ENCODE peak calls at places on chromosomes 7 and 10, in five cellular contexts. K is HCT116, C is endothelial cell of umbilical vein, M is adipocyte, D is astrocyte. J is an unnamed sample. For H3K4me1, the result is how much of the 10 kb centered on the place peaks cover.

GRCh38 chr10:119031496-119032059 is 2.1 kb downstream of the NANOS1 start:
- DNase-seq in M (no peak), K (no peak), D (no peak), C (no peak), J (no peak)

GRCh38 chr10:124646483-124647352 is 97.5 kb downstream of the FAM53B start:
- DNase-seq in K (no peak), C (peak), M (no peak), D (peak), J (no peak)

GRCh38 chr10:48442090-48442808 is 135.8 kb downstream of the MAPK8 start:
- DNase-seq in C (no peak), D (no peak), K (no peak), M (no peak), J (no peak)

GRCh38 chr10:133061296-133062038 is 26.3 kb upstream of the ADGRA1 start:
- DNase-seq in D (no peak), K (no peak), C (no peak), M (no peak), J (no peak)

GRCh38 chr7:101378808-101379207 is 16.1 kb downstream of the COL26A1 start:
- DNase-seq in M (peak), C (no peak), K (no peak), D (no peak), J (no peak)

GRCh38 chr7:48718731-48719387 is 205.5 kb upstream of the CDC14C start:
- DNase-seq in K (no peak), M (no peak), D (no peak), C (no peak), J (no peak)

GRCh38 chr10:124827474-124827873 is 25.9 kb downstream of the ABRAXAS2 start:
- DNase-seq in M (peak), C (peak), K (no peak), D (no peak), J (peak)

GRCh38 chr10:116708877-116709276 is 33.5 kb downstream of the HSPA12A start:
- DNase-seq in D (no peak), K (no peak), C (no peak), M (no peak), J (no peak)

GRCh38 chr10:80454526-80455460 is 683 bp downstream of the TSPAN14 start:
- DNase-seq in M (peak), D (no peak), C (peak), K (no peak), J (peak)

GRCh38 chr7:6015917-6016652 is 7.0 kb downstream of the AIMP2 start:
- DNase-seq in K (no peak), M (peak), D (peak), C (no peak), J (peak)

GRCh38 chr7:5827755-5828154 is 46.3 kb upstream of the RNF216 start:
- DNase-seq in C (peak), K (peak), M (peak), D (no peak), J (peak)

GRCh38 chr7:7418997-7419396 is 116.7 kb downstream of the COL28A1 start:
- DNase-seq in D (no peak), M (no peak), K (no peak), C (no peak), J (no peak)

GRCh38 chr10:127872011-127872741 is 20.6 kb downstream of the CLRN3 start:
- DNase-seq in M (no peak), K (no peak), D (peak), C (no peak), J (no peak)

GRCh38 chr10:6148908-6149307 is 53.8 kb upstream of the PFKFB3 start:
- DNase-seq in D (no peak), K (no peak), M (no peak), C (no peak), J (no peak)

GRCh38 chr10:5625992-5626777 is 40.2 kb downstream of the ASB13 start:
- DNase-seq in K (no peak), C (no peak), M (no peak), D (no peak), J (no peak)

GRCh38 chr10:6364283-6364682 is 161.6 kb downstream of the PFKFB3 start:
- DNase-seq in M (no peak), C (no peak), K (no peak), D (no peak), J (no peak)

GRCh38 chr10:34343764-34344163 is 471.3 kb downstream of the PARD3 start:
- DNase-seq in D (peak), K (no peak), C (peak), M (peak), J (no peak)

GRCh38 chr7:87100326-87100725 is 40.9 kb upstream of the ELAPOR2 start:
- DNase-seq in C (no peak), D (no peak), K (no peak), M (no peak), J (no peak)

GRCh38 chr7:33873981-33874750 is 31.2 kb upstream of the BMPER start:
- DNase-seq in C (no peak), D (peak), K (no peak), M (peak), J (no peak)

GRCh38 chr7:3301831-3302618 is 973 bp downstream of the SDK1 start:
- DNase-seq in K (no peak), D (peak), C (peak), M (peak), J (no peak)

GRCh38 chr10:71262027-71262426 is 49.7 kb downstream of the UNC5B start:
- DNase-seq in M (no peak), D (no peak), K (no peak), C (no peak), J (no peak)

GRCh38 chr10:48604408-48605263 is at the start of gene ARHGAP22:
- DNase-seq in D (no peak), C (peak), K (no peak), M (peak), J (peak)

GRCh38 chr10:71073451-71074175 is 138.8 kb upstream of the UNC5B start:
- DNase-seq in C (no peak), M (no peak), D (no peak), K (no peak), J (no peak)

GRCh38 chr10:89466599-89467035 is 52.2 kb downstream of the IFIT5 start:
- DNase-seq in K (peak), M (peak), C (peak), D (peak), J (peak)

GRCh38 chr10:48523820-48524758 is 80.8 kb downstream of the ARHGAP22 start:
- DNase-seq in M (peak), D (no peak), C (no peak), K (no peak), J (no peak)

GRCh38 chr10:110115784-110116520 is 91.5 kb upstream of the MXI1 start:
- DNase-seq in C (no peak), D (no peak), K (no peak), M (no peak), J (no peak)

GRCh38 chr10:43940898-43941777 is 292.5 kb upstream of the ZNF32 start:
- DNase-seq in M (no peak), D (no peak), K (no peak), C (no peak), J (peak)

GRCh38 chr10:21413268-21413667 is 112.2 kb downstream of the SKIDA1 start:
- DNase-seq in D (no peak), M (no peak), K (no peak), C (peak), J (no peak)

GRCh38 chr7:66265566-66265965 is 60.4 kb downstream of the TPST1 start:
- DNase-seq in C (peak), M (peak), D (no peak), K (no peak), J (peak)

GRCh38 chr7:7850150-7850549 is 118.4 kb upstream of the GLCCI1 start:
- DNase-seq in M (no peak), K (no peak), C (no peak), D (no peak), J (no peak)

GRCh38 chr7:45102785-45103712 is 8.4 kb downstream of the TBRG4 start:
- DNase-seq in M (no peak), K (no peak), C (no peak), D (no peak), J (no peak)

GRCh38 chr7:40544932-40545331 is 410.1 kb downstream of the SUGCT start:
- DNase-seq in M (no peak), C (no peak), K (no peak), D (peak), J (no peak)

GRCh38 chr10:6195891-6196290 is 6.8 kb upstream of the PFKFB3 start:
- DNase-seq in D (no peak), C (peak), K (no peak), M (no peak), J (no peak)

GRCh38 chr10:70779685-70780369 is 5.3 kb downstream of the TBATA start:
- DNase-seq in D (no peak), K (no peak), C (no peak), M (no peak), J (peak)

GRCh38 chr7:157676001-157676400 is 339.2 kb downstream of the DNAJB6 start:
- DNase-seq in K (no peak), M (no peak), C (no peak), D (no peak), J (no peak)

GRCh38 chr7:129684777-129685176 is 73.3 kb downstream of the NRF1 start:
- DNase-seq in M (no peak), C (peak), K (no peak), D (no peak), J (no peak)
- H3K9ac ChIP-seq in M (no peak), C (no peak), K (no peak), D (no peak), J (no peak)

DNA sequence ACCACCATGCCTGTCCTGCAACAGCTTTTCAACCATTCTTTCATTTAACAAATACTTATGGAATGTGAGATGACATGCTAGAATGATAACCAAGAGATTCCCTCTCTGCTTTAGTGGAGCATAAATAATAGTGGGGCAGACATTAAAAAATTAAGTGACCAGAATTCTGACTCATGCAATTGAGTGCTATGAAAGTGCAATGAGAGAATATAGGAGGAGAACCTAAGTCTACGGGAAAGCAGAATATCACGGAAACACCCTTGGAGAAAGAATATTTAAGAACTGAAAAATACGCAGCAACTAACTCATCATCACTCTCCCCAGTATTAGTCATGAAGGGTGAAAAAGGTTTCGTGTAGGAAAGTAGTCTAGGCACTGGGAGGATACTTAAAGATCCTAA is 7.1 kb downstream of the KIF5B start:
- DNase-seq in C (no peak), K (no peak), M (peak), D (peak), J (no peak)
- H3K4me1 ChIP-seq in C (under half), K (under half), M (half or more), D (under half), J (under half)

DNA sequence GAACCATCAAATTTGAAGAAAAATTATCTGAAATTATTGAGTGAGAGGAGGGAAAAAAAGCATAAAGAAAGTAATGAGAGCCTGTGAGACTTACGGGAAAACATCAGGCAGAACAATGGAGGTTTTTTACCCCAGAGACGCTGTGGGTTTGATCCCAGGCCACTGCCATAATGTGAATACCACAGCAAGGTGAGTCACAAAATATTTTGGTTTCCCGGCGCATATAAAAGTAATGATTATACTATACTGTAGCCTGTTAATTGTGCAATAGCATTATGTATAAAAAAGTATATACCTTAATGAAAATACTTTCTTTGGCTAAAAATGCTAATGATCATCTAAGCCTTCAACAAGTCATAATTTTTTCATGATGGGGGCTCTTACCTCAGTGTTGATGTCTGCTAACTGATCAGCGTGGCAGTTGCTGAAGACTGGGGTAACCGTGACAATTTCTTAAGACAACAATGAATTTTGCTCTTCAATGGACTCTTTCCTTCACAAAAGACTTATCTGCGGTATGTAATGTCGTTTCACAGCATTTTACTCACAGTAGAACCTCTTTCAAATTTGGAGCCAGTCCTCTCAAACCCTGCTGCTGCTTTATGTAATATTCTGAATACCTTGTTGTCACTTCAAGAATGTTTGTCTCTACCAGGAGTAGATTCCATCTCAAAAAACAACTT is 97.0 kb upstream of the FAM20C start:
- DNase-seq in K (no peak), C (no peak), M (no peak), D (peak), J (no peak)
- H3K9ac ChIP-seq in K (no peak), C (no peak), M (no peak), D (peak), J (no peak)

GRCh38 chr7:76129366-76129765 is 72.3 kb upstream of the SRRM3 start:
- DNase-seq in C (no peak), D (peak), M (no peak), K (no peak), J (no peak)
- H3K4me1 ChIP-seq in C (under half), D (under half), M (under half), K (under half), J (under half)